ENCODE peak calls at places on chromosomes 16 and 17, in seven cellular contexts. O is nephron progenitor cell, E is COR-L47, Q is NCI-H2171 treated with DMSO at 0.1 percent for 48 hours, Z is Calu3, F is NCI-H2029, U is IMR-90. D is an unnamed sample.

GRCh38 chr16:77584205-77584859 is 138.0 kb upstream of the NUDT7 start:
- DNase-seq in O (peak), E (peak), Q (peak), Z (peak), F (no peak), U (peak), D (no peak)

GRCh38 chr16:64754279-64754678 is 367.6 kb downstream of the CDH11 start:
- DNase-seq in O (no peak), E (no peak), Q (no peak), Z (no peak), F (no peak), U (peak), D (no peak)

GRCh38 chr16:71461686-71462648 is at the start of gene ZNF23:
- DNase-seq in O (peak), E (peak), Q (peak), Z (peak), F (peak), U (peak), D (peak)

GRCh38 chr17:40541873-40542561 is 23.3 kb downstream of the CCR7 start:
- DNase-seq in O (no peak), E (peak), Q (no peak), Z (no peak), F (no peak), U (no peak), D (no peak)

GRCh38 chr17:62562656-62563055 is 64.8 kb upstream of the MRC2 start:
- DNase-seq in O (no peak), E (no peak), Q (no peak), Z (peak), F (peak), U (peak), D (no peak)

GRCh38 chr16:88999457-89000206 is 22.6 kb upstream of the CBFA2T3 start:
- DNase-seq in O (no peak), E (no peak), Q (no peak), Z (no peak), F (no peak), U (no peak), D (no peak)

GRCh38 chr17:6914711-6915110 is 81.1 kb upstream of the ALOX12 start:
- DNase-seq in O (no peak), E (peak), Q (no peak), Z (no peak), F (no peak), U (peak), D (no peak)

GRCh38 chr16:14364386-14365199 is 265.5 kb downstream of the PARN start:
- DNase-seq in O (no peak), E (no peak), Q (no peak), Z (peak), F (no peak), U (peak), D (no peak)

GRCh38 chr17:73969956-73970355 is 233.5 kb upstream of the RPL38 start:
- DNase-seq in O (no peak), E (no peak), Q (no peak), Z (no peak), F (no peak), U (no peak), D (peak)

GRCh38 chr16:63018581-63019223 is 982.5 kb upstream of the CDH8 start:
- DNase-seq in O (no peak), E (no peak), Q (no peak), Z (no peak), F (no peak), U (no peak), D (no peak)

GRCh38 chr17:11900103-11900502 is 97.2 kb downstream of the ZNF18 start:
- DNase-seq in O (no peak), E (no peak), Q (no peak), Z (no peak), F (no peak), U (no peak), D (no peak)

GRCh38 chr17:8398980-8399379 is 1.4 kb upstream of the RNF222 start:
- DNase-seq in O (no peak), E (no peak), Q (no peak), Z (no peak), F (no peak), U (no peak), D (no peak)

GRCh38 chr17:17847726-17848125 is 10.9 kb upstream of the SREBF1 start:
- DNase-seq in O (no peak), E (no peak), Q (no peak), Z (no peak), F (no peak), U (no peak), D (no peak)

GRCh38 chr17:35645923-35646322 is 58.8 kb downstream of the AP2B1 start:
- DNase-seq in O (no peak), E (no peak), Q (no peak), Z (no peak), F (no peak), U (peak), D (no peak)

GRCh38 chr17:81119223-81120148 is 45.8 kb upstream of the PVALEF start:
- DNase-seq in O (peak), E (peak), Q (no peak), Z (peak), F (peak), U (peak), D (no peak)

GRCh38 chr16:68319185-68319908 is 8.5 kb downstream of the PRMT7 start:
- DNase-seq in O (no peak), E (no peak), Q (no peak), Z (no peak), F (no peak), U (peak), D (peak)

GRCh38 chr16:3637371-3637923 is 17.0 kb upstream of the DNASE1 start:
- DNase-seq in O (no peak), E (no peak), Q (no peak), Z (no peak), F (no peak), U (peak), D (no peak)

GRCh38 chr16:15639061-15639568 is 3.8 kb downstream of the MARF1 start:
- DNase-seq in O (no peak), E (no peak), Q (no peak), Z (no peak), F (no peak), U (no peak), D (no peak)

GRCh38 chr17:40559016-40559853 is 6.0 kb downstream of the CCR7 start:
- DNase-seq in O (no peak), E (no peak), Q (no peak), Z (no peak), F (no peak), U (no peak), D (no peak)